ENCODE peak calls at places on chromosomes 12 and 14, in nine cellular contexts. W is NCI-H1105; P is activated gamma-delta T cell treated with Interleukin-2 at 50 U/mL for 16 hours; T is stimulated activated CD8-positive, alpha-beta memory T cell treated with anti-CD3 and anti-CD28 coated beads, Interleukin-7, amount 100 ng/mL, for 1 hour; I is psoas muscle; J is nephron progenitor cell; Y is fibroblast of pulmonary artery; A is mesothelial cell of epicardium; M is stimulated activated CD4-positive, alpha-beta T cell treated with anti-CD3 and anti-CD28 coated beads, Interleukin-15, amount 100 ng/mL, for 1 hour. S is an unnamed sample.

GRCh38 chr12:120642086-120642485 is 1.7 kb downstream of the CABP1 start:
- DNase-seq in A (no peak), J (no peak), I (no peak), P (no peak), M (no peak), T (no peak), W (no peak), Y (no peak), S (no peak)

GRCh38 chr12:697426-697825 is 34.2 kb upstream of the NINJ2 start:
- DNase-seq in I (no peak), J (no peak), P (no peak), T (no peak), M (no peak), W (no peak), A (no peak), Y (no peak), S (no peak)

GRCh38 chr14:96047101-96047500 is 7.9 kb downstream of the C14orf132 start:
- DNase-seq in P (no peak), M (no peak), W (no peak), A (no peak), Y (no peak), T (no peak), I (no peak), J (no peak), S (no peak)

GRCh38 chr14:105982664-105983063 is 456.3 kb downstream of the TMEM121 start:
- DNase-seq in J (no peak), M (no peak), W (no peak), Y (no peak), P (no peak), A (no peak), T (no peak), I (no peak), S (no peak)

GRCh38 chr12:109873653-109874052 is 6.7 kb downstream of the GLTP start:
- DNase-seq in W (no peak), I (no peak), Y (peak), J (no peak), T (no peak), P (no peak), A (no peak), M (no peak), S (no peak)

GRCh38 chr12:113402586-113403260 is 964 bp downstream of the SDS start:
- DNase-seq in T (no peak), J (no peak), Y (no peak), A (no peak), P (no peak), M (no peak), W (no peak), I (no peak), S (no peak)

GRCh38 chr12:70543444-70543843 is 93.8 kb downstream of the PTPRB start:
- DNase-seq in T (no peak), P (no peak), Y (peak), I (no peak), M (no peak), W (no peak), J (no peak), A (no peak), S (no peak)

GRCh38 chr12:51197736-51198567 is 19.9 kb downstream of the POU6F1 start:
- DNase-seq in J (no peak), Y (no peak), I (no peak), T (no peak), P (no peak), W (no peak), M (no peak), A (no peak), S (no peak)

GRCh38 chr14:32049361-32050103 is 27.6 kb upstream of the ARHGAP5 start:
- DNase-seq in W (no peak), P (no peak), Y (no peak), T (no peak), M (no peak), J (no peak), A (no peak), I (no peak), S (no peak)

GRCh38 chr12:5648692-5649338 is 216.9 kb downstream of the NTF3 start:
- DNase-seq in Y (peak), W (peak), M (no peak), J (peak), I (no peak), P (no peak), T (no peak), A (no peak), S (no peak)

GRCh38 chr12:124993568-124994434 is at the start of gene BRI3BP:
- DNase-seq in M (peak), W (peak), P (peak), J (peak), A (no peak), I (peak), T (peak), Y (peak), S (peak)

GRCh38 chr12:116377194-116377735 is 99.8 kb upstream of the MED13L start:
- DNase-seq in Y (no peak), P (no peak), I (no peak), M (no peak), J (no peak), A (no peak), W (no peak), T (no peak), S (no peak)

GRCh38 chr12:85155791-85156190 is 119.6 kb downstream of the LRRIQ1 start:
- DNase-seq in Y (peak), I (no peak), T (no peak), W (no peak), A (no peak), J (no peak), M (no peak), P (no peak), S (no peak)

GRCh38 chr14:30786701-30787100 is 87.7 kb upstream of the COCH start:
- DNase-seq in P (no peak), Y (no peak), I (no peak), T (no peak), J (no peak), A (no peak), W (no peak), M (no peak), S (no peak)

GRCh38 chr12:129193263-129193871 is 340.1 kb downstream of the GLT1D1 start:
- DNase-seq in T (no peak), J (peak), A (no peak), P (no peak), I (no peak), W (no peak), Y (no peak), M (no peak), S (no peak)

GRCh38 chr14:106564058-106564643 is 1037.8 kb downstream of the TMEM121 start:
- DNase-seq in T (peak), M (peak), A (no peak), W (no peak), Y (no peak), J (no peak), P (peak), I (no peak), S (peak)

GRCh38 chr14:76138758-76139723 is 12.7 kb upstream of the GPATCH2L start:
- DNase-seq in J (peak), W (no peak), I (no peak), M (no peak), P (no peak), A (no peak), Y (no peak), T (no peak), S (no peak)

GRCh38 chr14:55780156-55780946 is 200.3 kb downstream of the KTN1 start:
- DNase-seq in P (no peak), W (no peak), Y (peak), I (peak), J (no peak), M (no peak), A (no peak), T (no peak), S (no peak)

S was measured in activated T-helper 1 cell treated with anti-CD3 and anti-CD28 coated beads, Interleukin-2, amount 50 U/mL, for 16 hours.